ENCODE peak calls at places on chromosomes 5 and 9, in five cellular contexts. W is PC-9, X is BJ, J is activated B cell treated with CpG ODN at 0.5 μM for 24 hours, L is tibial nerve. I is an unnamed sample.

GRCh38 chr5:135596364-135596763 is 17.6 kb upstream of the CXCL14 start:
- DNase-seq in J (no peak), X (no peak), L (no peak), W (no peak), I (no peak)

GRCh38 chr5:11046160-11046559 is 285.1 kb upstream of the DAP start:
- DNase-seq in J (no peak), L (no peak), X (no peak), W (no peak), I (no peak)

GRCh38 chr5:181042722-181043121 is 2.7 kb downstream of the BTNL9 start:
- DNase-seq in J (no peak), X (no peak), W (no peak), L (no peak), I (no peak)

GRCh38 chr5:73663860-73664240 is 37.9 kb downstream of the ARHGEF28 start:
- DNase-seq in L (no peak), J (no peak), X (no peak), W (no peak), I (no peak)

GRCh38 chr9:26870292-26870691 is 22.3 kb downstream of the CAAP1 start:
- DNase-seq in J (no peak), X (no peak), L (no peak), W (no peak), I (no peak)

GRCh38 chr9:109937841-109938453 is 157.9 kb downstream of the PALM2AKAP2 start:
- DNase-seq in J (no peak), X (no peak), W (no peak), L (no peak), I (no peak)

GRCh38 chr9:97615439-97616072 is 17.6 kb downstream of the TSTD2 start:
- DNase-seq in X (no peak), L (peak), W (peak), J (no peak), I (no peak)

GRCh38 chr5:53360811-53361210 is 119.6 kb upstream of the FST start:
- DNase-seq in W (peak), X (peak), J (no peak), L (no peak), I (no peak)

GRCh38 chr5:74546796-74547195 is 93.7 kb downstream of the ENC1 start:
- DNase-seq in W (no peak), X (no peak), L (no peak), J (no peak), I (no peak)

GRCh38 chr5:145780961-145781360 is 54.2 kb downstream of the PRELID2 start:
- DNase-seq in X (no peak), L (no peak), J (no peak), W (no peak), I (no peak)

GRCh38 chr5:8870349-8870748 is 675.5 kb downstream of the SEMA5A start:
- DNase-seq in X (no peak), L (no peak), J (no peak), W (no peak), I (no peak)

GRCh38 chr5:179912386-179912785 is 4.7 kb upstream of the TBC1D9B start:
- DNase-seq in L (no peak), J (no peak), X (no peak), W (no peak), I (no peak)

GRCh38 chr9:133059623-133060022 is 2.2 kb upstream of the CEL start:
- DNase-seq in L (no peak), X (no peak), W (no peak), J (no peak), I (no peak)

GRCh38 chr5:140189977-140190867 is 15.2 kb downstream of the CYSTM1 start:
- DNase-seq in X (peak), J (no peak), W (no peak), L (no peak), I (no peak)

GRCh38 chr5:155886311-155887031 is 440.5 kb upstream of the SGCD start:
- DNase-seq in L (no peak), J (no peak), X (no peak), W (no peak), I (no peak)

GRCh38 chr9:17799383-17799782 is 220.5 kb downstream of the SH3GL2 start:
- DNase-seq in X (no peak), W (no peak), J (no peak), L (no peak), I (no peak)

GRCh38 chr5:67377651-67378050 is 181.1 kb upstream of the CD180 start:
- DNase-seq in J (no peak), X (no peak), L (no peak), W (no peak), I (no peak)

GRCh38 chr9:125758986-125759811 is 12.0 kb downstream of the PBX3 start:
- DNase-seq in J (no peak), X (no peak), W (no peak), L (no peak), I (no peak)

GRCh38 chr5:107937198-107937597 is 266.5 kb upstream of the EFNA5 start:
- DNase-seq in W (no peak), J (no peak), L (no peak), X (no peak), I (no peak)

GRCh38 chr9:129888809-129889460 is 53.7 kb downstream of the USP20 start:
- DNase-seq in J (no peak), L (no peak), X (no peak), W (no peak), I (peak)

GRCh38 chr9:95516736-95517558 is at the start of gene PTCH1:
- DNase-seq in W (no peak), X (no peak), L (peak), J (no peak), I (peak)

GRCh38 chr9:37236822-37237221 is 116.4 kb downstream of the ZCCHC7 start:
- DNase-seq in L (no peak), W (no peak), J (no peak), X (no peak), I (no peak)

GRCh38 chr5:174623438-174624019 is 100.9 kb upstream of the MSX2 start:
- DNase-seq in X (no peak), L (no peak), W (no peak), J (no peak), I (no peak)

GRCh38 chr5:150461231-150461630 is 11.7 kb upstream of the RPS14 start:
- DNase-seq in J (peak), L (no peak), W (no peak), X (no peak), I (no peak)

GRCh38 chr5:35803221-35803651 is 53.5 kb upstream of the IL7R start:
- DNase-seq in W (no peak), J (no peak), L (no peak), X (peak), I (no peak)

GRCh38 chr5:57696906-57697590 is 214.4 kb upstream of the ACTBL2 start:
- DNase-seq in W (no peak), J (no peak), X (no peak), L (no peak), I (no peak)

GRCh38 chr5:133341296-133341695 is 271.0 kb downstream of the FSTL4 start:
- DNase-seq in W (no peak), L (no peak), J (no peak), X (no peak), I (no peak)

GRCh38 chr9:6845881-6846280 is 88.1 kb downstream of the KDM4C start:
- DNase-seq in W (no peak), X (no peak), J (no peak), L (no peak), I (no peak)

GRCh38 chr9:120386390-120387131 is 193.4 kb downstream of the CDK5RAP2 start:
- DNase-seq in L (no peak), W (no peak), X (no peak), J (no peak), I (no peak)

GRCh38 chr5:17355585-17356346 is 138.3 kb downstream of the BASP1 start:
- DNase-seq in X (peak), W (no peak), J (no peak), L (no peak), I (no peak)

GRCh38 chr9:136145580-136145979 is 26.9 kb upstream of the TMEM250 start:
- DNase-seq in L (no peak), J (no peak), X (no peak), W (no peak), I (no peak)

GRCh38 chr9:13568851-13569618 is 289.5 kb upstream of the MPDZ start:
- DNase-seq in J (no peak), L (no peak), X (no peak), W (no peak), I (no peak)

GRCh38 chr9:38707885-38708640 is 11.9 kb downstream of the FAM240B start:
- DNase-seq in L (no peak), J (no peak), X (no peak), W (no peak), I (no peak)

GRCh38 chr5:122523776-122524175 is 211.7 kb downstream of the SNCAIP start:
- DNase-seq in L (no peak), W (no peak), J (no peak), X (no peak), I (no peak)

GRCh38 chr5:54912021-54912420 is 73.4 kb downstream of the ESM1 start:
- DNase-seq in L (no peak), J (no peak), W (no peak), X (no peak), I (no peak)

GRCh38 chr9:135079676-135080075 is 7.8 kb upstream of the OLFM1 start:
- DNase-seq in L (no peak), W (no peak), J (no peak), X (no peak), I (no peak)

GRCh38 chr5:31317642-31318041 is 124.2 kb downstream of the CDH6 start:
- DNase-seq in X (no peak), J (no peak), W (no peak), L (no peak), I (no peak)
- TF ChIP-seq CTCF in X (no peak), J (no peak), W (no peak), L (no peak), I (no peak)

DNA sequence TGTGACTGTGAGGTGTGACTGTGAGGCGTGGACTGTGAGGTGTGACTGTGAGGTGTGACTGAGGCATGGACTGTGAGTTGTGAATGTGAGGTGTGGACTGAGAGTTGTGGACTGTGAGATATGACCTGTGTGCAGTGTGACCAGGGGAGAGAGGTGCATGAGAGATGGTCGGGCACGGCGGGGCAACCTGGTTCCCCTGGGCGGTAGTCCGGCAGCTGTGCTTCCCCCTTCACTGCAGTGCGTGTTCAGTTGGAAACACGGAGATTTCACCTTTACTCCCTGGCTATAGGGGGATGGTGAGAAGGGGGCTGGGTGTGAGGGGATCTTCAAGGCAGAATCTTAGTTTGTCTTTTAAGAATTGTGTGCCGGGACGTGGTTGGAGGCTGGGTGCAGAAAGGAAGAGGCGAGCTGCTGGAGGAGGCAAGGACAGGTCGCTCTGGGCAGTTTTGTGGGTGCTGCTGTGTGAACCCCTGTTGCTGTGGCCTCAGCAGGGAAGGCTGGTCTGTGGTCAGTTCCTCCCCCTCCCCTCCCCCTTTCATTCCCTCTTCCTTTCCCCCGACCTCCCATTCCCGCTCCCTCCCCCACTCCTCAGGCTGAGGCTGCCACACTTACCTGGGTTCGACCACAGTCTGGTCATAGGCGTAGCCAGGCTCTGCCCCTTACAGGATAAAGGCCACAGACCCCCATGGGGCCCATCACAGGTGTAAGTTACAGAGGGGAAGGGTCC is 39.3 kb downstream of the CEP72 start:
- DNase-seq in L (no peak), X (no peak), J (no peak), W (no peak), I (no peak)
- TF ChIP-seq CTCF in L (no peak), X (no peak), J (no peak), W (no peak), I (no peak)

DNA sequence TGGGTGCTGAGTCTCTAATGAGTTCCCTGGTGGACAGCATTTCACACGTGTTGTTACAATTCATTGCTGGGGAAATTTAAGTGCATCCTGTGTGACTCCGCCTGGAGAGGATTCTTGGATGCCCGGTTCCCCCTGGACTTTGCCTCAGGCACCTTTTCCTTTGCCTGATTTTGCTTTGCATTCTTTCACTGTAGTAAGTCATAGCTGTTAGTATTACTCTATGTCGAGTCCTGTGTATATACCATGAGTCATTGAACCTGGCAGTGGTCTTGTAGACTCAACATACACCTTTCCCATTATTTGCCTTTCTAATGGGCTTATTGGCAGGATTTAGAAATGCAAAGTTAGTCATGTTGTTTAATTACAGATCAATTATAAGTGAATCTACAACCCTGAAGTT is 81.9 kb upstream of the DHFR start:
- DNase-seq in W (peak), X (no peak), L (no peak), J (no peak), I (no peak)
- TF ChIP-seq CTCF in W (no peak), X (no peak), L (no peak), J (no peak), I (no peak)

DNA sequence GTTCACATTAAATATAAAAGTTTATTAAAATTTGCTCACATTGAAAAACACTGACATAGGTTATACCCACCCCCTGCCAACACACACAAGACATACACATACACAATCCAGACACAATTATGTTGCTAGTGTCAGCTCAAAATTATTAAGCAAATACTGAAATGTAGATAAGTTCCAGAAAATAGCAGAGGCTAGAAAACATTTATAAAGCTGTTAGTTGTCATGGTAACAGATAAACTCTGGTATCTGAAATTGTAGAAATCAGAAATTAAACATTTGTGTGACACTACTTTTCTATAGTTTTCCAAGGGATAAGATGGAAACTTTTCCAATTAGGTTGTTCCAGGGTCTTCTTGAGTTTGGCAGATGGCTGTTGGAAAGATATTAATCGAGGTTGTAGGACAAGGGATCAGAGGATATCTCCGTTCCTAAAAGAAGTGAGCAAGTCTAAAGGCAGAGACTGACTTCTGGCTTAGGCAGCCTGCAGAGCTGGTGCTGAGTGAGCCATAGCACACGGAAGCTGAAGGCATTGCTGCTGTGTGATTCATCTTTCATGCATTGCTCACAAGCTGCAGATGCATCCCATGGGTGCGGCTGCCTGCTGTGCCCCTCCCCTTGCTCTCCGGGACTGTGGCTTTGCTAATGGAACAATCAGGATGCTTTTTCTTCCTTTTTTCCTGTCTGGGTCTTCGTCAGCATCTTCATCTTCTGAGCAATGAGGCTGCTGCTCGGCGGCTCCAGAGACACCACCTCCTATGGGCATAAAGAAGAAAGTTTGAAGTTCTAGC is 341.5 kb downstream of the DIRAS2 start:
- DNase-seq in W (peak), L (no peak), X (peak), J (no peak), I (no peak)
- TF ChIP-seq CTCF in W (no peak), L (no peak), X (no peak), J (no peak), I (no peak)

DNA sequence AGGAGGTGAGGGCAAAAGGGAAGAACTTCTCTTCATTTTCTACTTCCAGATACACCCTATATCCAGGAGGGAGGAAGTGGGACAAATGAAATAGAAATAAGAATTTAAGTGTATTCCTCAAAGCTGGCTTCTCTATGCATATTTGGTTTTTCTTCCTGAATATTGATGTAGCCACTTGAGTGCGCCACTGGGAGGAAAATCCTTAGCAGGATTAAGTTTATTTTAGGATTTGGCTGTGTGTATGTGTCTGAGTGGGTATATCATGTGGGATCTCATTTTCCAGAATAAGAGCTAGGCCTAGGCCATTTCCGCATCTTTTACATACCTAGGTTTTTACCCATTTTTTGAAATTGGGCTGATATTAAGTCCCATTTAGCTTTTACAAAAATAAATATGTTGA is 42.5 kb downstream of the MAP1B start:
- DNase-seq in W (no peak), L (no peak), X (no peak), J (no peak), I (no peak)
- TF ChIP-seq CTCF in W (no peak), L (no peak), X (peak), J (no peak), I (no peak)

GRCh38 chr9:98796364-98797101 is at the start of gene ANKS6:
- DNase-seq in W (no peak), L (peak), J (peak), X (no peak), I (peak)
- TF ChIP-seq CTCF in W (peak), L (peak), J (no peak), X (peak), I (peak)

DNA sequence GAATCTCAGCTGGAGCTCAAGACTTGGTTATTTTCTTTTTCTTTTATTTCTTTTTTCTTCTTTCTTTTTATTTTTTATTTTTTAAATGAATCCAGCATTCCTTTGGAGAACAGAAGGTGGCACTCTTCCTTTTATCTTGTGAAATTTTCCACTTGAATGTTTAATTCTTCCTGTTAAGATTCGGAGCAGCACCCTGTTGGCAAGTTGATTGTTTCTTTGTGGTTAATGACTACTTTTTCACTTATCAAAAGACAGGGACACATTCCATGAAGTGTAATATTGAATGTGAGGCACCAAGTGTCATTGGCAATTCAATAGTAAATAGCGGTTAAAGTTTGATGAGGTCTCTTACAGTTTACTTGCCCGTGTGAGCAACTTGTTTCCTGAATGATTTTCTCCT is 240.5 kb upstream of the CHD1 start:
- DNase-seq in L (no peak), W (no peak), J (no peak), X (no peak), I (no peak)
- TF ChIP-seq CTCF in L (no peak), W (peak), J (no peak), X (peak), I (no peak)

GRCh38 chr9:137956688-137957385 is 79.3 kb downstream of the CACNA1B start:
- DNase-seq in W (no peak), L (no peak), X (no peak), J (no peak), I (no peak)
- TF ChIP-seq CTCF in W (no peak), L (no peak), X (no peak), J (no peak), I (no peak)

I was measured in natural killer cell.